ENCODE peak calls at places on chromosomes 2 and 18, in nine cellular contexts. I, U, F, W, M, J, R, B and T are unnamed samples.

GRCh38 chr18:5943514-5943913 is 48.2 kb upstream of the TMEM200C start:
- DNase-seq in I (no peak), U (no peak), F (no peak), W (no peak), M (no peak), J (no peak), R (no peak), B (no peak), T (no peak)

GRCh38 chr2:138649571-138649970 is 130.6 kb downstream of the NXPH2 start:
- DNase-seq in I (no peak), U (no peak), F (no peak), W (no peak), M (no peak), J (no peak), R (no peak), B (no peak), T (no peak)

GRCh38 chr2:98148968-98149697 is 62.2 kb downstream of the VWA3B start:
- DNase-seq in I (no peak), U (no peak), F (peak), W (no peak), M (peak), J (peak), R (no peak), B (peak), T (no peak)

GRCh38 chr2:217610411-217610814 is 392.4 kb downstream of the TNS1 start:
- DNase-seq in I (peak), U (no peak), F (no peak), W (no peak), M (no peak), J (peak), R (no peak), B (no peak), T (no peak)

GRCh38 chr2:68880213-68880612 is 9.0 kb upstream of the BMP10 start:
- DNase-seq in I (no peak), U (no peak), F (no peak), W (no peak), M (no peak), J (no peak), R (no peak), B (no peak), T (no peak)

GRCh38 chr2:1709970-1710560 is 34.2 kb downstream of the PXDN start:
- DNase-seq in I (no peak), U (no peak), F (no peak), W (no peak), M (no peak), J (no peak), R (no peak), B (no peak), T (no peak)

GRCh38 chr2:21362101-21362500 is 238.3 kb downstream of the TDRD15 start:
- DNase-seq in I (no peak), U (no peak), F (no peak), W (no peak), M (no peak), J (no peak), R (no peak), B (no peak), T (no peak)

GRCh38 chr2:71122917-71123316 is 7.1 kb downstream of the MCEE start:
- DNase-seq in I (no peak), U (no peak), F (no peak), W (no peak), M (no peak), J (no peak), R (no peak), B (no peak), T (no peak)

GRCh38 chr2:207138573-207139297 is 27.0 kb downstream of the KLF7 start:
- DNase-seq in I (no peak), U (no peak), F (no peak), W (no peak), M (no peak), J (no peak), R (no peak), B (no peak), T (no peak)

DNA sequence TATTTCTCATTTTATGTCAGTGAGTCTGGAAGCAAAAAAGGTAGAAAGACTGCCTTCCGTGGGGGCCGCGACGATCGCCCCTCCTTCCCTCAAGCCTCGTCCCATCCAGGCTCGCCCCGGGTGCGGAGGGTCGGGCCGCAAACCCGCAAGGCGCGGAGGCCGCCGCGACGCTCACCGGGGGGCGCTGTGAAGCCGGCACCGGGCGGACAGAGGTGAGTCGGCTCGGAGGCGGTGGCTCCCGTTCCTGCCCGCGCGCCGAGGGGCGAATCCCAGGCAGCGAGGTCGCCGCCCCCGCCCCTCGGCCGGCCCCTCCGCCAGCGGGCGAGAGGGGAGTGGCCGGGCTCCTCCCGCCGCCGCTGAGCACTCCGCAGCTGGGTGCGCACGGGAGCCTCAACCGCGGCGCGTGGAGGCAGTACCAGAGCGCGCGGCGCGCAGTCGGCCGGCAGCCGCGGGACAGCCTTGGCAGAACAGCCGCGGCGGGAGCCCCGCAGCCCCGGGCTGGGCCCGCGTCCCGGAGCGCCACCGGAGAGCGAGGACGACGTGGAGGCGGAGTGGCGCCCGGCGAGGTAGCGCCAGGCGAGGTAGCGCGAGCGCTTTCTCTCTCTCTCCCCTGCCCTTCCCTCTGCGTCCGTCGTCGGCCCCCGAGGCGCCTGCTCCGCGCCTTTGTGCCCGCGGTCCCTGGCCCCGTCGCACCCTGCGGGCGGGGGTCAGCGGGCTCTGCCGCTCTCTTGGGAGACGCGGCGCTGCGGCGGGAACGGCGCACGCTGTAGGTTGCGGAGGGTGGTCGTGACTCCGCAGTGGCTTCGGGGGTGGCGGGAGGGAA is at the start of gene MYO1B:
- DNase-seq in I (peak), U (peak), F (no peak), W (peak), M (peak), J (peak), R (peak), B (peak), T (peak)
- TF ChIP-seq POLR2A in I (no peak), U (no peak), F (no peak), W (peak), M (peak), J (peak), R (peak), B (no peak), T (no peak)

GRCh38 chr2:238171575-238172187 is 12.9 kb downstream of the ERFE start:
- DNase-seq in I (no peak), U (no peak), F (no peak), W (no peak), M (no peak), J (no peak), R (no peak), B (no peak), T (no peak)

GRCh38 chr2:238170386-238171071 is 11.8 kb downstream of the ERFE start:
- DNase-seq in I (no peak), U (no peak), F (no peak), W (no peak), M (no peak), J (no peak), R (no peak), B (no peak), T (no peak)

GRCh38 chr2:238169021-238169707 is 10.4 kb downstream of the ERFE start:
- DNase-seq in I (no peak), U (no peak), F (no peak), W (no peak), M (no peak), J (peak), R (no peak), B (no peak), T (no peak)

GRCh38 chr2:238168196-238168815 is 9.5 kb downstream of the ERFE start:
- DNase-seq in I (no peak), U (no peak), F (no peak), W (no peak), M (no peak), J (no peak), R (no peak), B (no peak), T (no peak)

DNA sequence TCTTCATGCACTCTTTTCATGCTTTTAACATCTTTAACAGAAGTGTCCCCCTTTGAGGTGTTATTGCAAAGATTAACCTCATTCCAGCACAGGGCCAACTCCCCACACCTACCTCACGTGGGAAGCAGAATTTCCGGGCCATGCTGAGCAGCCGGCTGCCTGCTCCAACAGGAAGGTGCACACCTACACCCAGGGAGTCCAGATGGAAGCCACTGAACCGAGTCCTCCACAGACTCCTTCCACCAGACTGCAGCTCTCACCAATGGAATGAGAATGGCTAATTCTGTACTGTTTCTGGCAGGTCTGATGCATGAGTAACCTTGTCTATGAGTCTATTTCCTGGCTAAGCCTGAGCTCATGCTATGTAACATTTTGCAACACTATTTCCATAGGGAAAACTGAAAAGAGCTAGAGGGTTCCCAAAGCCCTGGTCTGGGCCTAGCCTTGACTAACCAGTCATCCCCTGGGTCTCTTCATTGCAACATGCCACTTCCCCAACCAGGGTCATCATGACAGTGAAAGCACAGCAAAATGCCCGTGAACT is 11.0 kb downstream of the ERFE start:
- DNase-seq in I (no peak), U (no peak), F (peak), W (no peak), M (no peak), J (no peak), R (no peak), B (no peak), T (no peak)
- TF ChIP-seq POLR2A in I (no peak), U (no peak), F (no peak), W (no peak), M (no peak), J (no peak), R (no peak), B (no peak), T (no peak)

GRCh38 chr2:128466377-128467175 is 147.9 kb upstream of the HS6ST1 start:
- DNase-seq in I (peak), U (no peak), F (no peak), W (no peak), M (no peak), J (no peak), R (no peak), B (peak), T (peak)

GRCh38 chr2:128469203-128469602 is 150.5 kb upstream of the HS6ST1 start:
- DNase-seq in I (no peak), U (no peak), F (no peak), W (no peak), M (no peak), J (no peak), R (no peak), B (no peak), T (peak)

GRCh38 chr2:128465246-128466170 is 146.8 kb upstream of the HS6ST1 start:
- DNase-seq in I (peak), U (no peak), F (no peak), W (no peak), M (no peak), J (no peak), R (no peak), B (no peak), T (peak)

GRCh38 chr2:128468186-128468585 is 149.5 kb upstream of the HS6ST1 start:
- DNase-seq in I (no peak), U (no peak), F (no peak), W (no peak), M (no peak), J (no peak), R (no peak), B (no peak), T (peak)

GRCh38 chr2:128467321-128467901 is 148.7 kb upstream of the HS6ST1 start:
- DNase-seq in I (no peak), U (no peak), F (no peak), W (no peak), M (no peak), J (no peak), R (no peak), B (no peak), T (peak)
- TF ChIP-seq POLR2A in I (no peak), U (no peak), F (no peak), W (no peak), M (no peak), J (no peak), R (no peak), B (no peak), T (no peak)

GRCh38 chr2:38875576-38876367 is at the start of the genes DHX57 and MORN2:
- DNase-seq in I (peak), U (peak), F (peak), W (peak), M (peak), J (peak), R (peak), B (peak), T (peak)
- TF ChIP-seq POLR2A in I (no peak), U (peak), F (peak), W (peak), M (peak), J (peak), R (no peak), B (no peak), T (no peak)

GRCh38 chr18:35267161-35267651 is 22.8 kb downstream of the ZSCAN30 start:
- DNase-seq in I (peak), U (no peak), F (no peak), W (no peak), M (no peak), J (peak), R (peak), B (peak), T (peak)
- TF ChIP-seq POLR2A in I (no peak), U (no peak), F (no peak), W (no peak), M (no peak), J (peak), R (peak), B (peak), T (peak)

GRCh38 chr2:99989905-99990304 is 152.5 kb downstream of the AFF3 start:
- DNase-seq in I (no peak), U (no peak), F (no peak), W (no peak), M (no peak), J (no peak), R (no peak), B (no peak), T (no peak)
- TF ChIP-seq POLR2A in I (no peak), U (no peak), F (no peak), W (no peak), M (no peak), J (no peak), R (no peak), B (no peak), T (no peak)

DNA sequence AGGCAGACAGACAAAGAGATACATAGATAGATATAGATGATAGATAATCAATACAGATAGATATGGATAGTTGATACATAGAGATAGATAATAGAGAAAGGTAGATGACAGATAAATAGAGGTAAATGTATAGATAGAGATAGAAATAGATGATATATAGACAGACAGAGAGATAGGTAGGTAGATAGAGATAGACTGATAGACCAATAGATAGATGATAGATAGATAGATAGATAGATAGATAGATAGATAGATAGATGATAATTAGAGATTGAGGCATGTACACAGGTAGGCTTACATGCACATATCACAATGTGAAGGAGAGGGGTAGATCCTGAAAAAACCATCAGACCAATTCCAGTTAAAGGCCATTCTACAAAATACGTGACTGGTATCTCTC is 724.7 kb downstream of the GALR1 start:
- DNase-seq in I (no peak), U (no peak), F (no peak), W (no peak), M (no peak), J (no peak), R (no peak), B (no peak), T (no peak)
- TF ChIP-seq POLR2A in I (no peak), U (no peak), F (no peak), W (no peak), M (no peak), J (no peak), R (no peak), B (no peak), T (no peak)

DNA sequence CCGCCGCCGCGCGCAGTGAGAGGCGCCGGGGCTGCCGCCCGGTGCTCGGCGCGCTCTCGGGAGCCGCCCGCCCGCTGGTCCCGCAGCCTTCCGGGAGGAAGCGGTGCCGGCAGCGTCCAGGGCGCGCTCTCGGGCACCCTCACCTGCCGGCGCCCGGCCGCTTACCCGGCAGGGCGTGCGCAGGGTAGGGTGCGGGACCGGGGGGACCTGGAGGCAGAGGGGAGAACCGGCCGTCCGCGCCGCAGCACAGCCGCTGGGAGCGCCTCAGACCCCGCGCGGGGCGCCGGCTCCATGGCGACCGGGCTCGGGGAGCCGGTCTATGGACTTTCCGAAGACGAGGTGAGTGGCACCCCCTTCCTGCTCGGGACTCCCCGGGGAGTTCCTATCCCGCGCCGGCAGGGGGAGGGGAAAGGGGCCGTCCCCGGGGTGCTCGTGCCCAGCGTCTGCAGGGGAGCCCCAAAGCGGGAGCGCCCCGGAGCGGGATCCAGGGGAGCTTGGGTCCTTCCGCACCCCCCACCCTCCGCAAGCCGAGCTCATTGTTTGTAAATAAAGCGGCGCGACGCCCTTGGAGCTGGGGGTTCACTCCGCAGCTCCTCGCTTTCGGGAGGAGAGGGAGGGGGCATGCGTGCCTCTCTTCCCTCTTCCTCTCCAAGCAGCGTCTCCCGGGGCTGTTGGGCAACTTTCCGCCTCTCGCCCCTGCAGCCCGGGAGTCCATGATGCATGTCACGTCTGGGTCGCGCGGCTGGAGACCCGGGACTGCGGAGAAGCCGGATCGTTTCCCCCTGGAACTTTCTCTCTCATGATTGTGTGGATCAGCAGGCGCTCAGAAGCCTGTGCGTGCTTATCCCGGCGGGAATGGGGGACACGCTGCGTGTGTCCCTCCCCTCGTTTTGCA is 591 bp downstream of the NEDD4L start:
- DNase-seq in I (peak), U (peak), F (peak), W (no peak), M (no peak), J (peak), R (peak), B (peak), T (peak)
- TF ChIP-seq POLR2A in I (no peak), U (no peak), F (no peak), W (peak), M (no peak), J (peak), R (peak), B (no peak), T (no peak)

DNA sequence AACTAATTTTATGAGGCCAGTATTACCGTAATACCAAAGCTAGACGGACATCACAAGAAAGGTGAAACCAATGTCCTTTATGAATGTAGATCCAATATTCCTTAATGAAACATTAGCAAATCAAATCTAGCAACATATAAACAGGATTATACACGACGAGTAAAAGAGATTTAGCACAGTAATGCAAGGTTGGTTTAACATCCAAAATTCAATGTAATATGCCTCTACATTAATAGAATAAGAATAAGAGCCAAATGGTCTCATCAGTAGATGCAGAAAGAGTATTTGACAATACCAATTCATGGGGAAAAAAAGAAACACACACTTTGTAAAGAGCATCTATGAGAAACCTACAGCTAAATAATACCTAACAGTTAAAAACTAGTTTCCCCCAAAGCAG is 99.5 kb downstream of the TMEM163 start:
- DNase-seq in I (no peak), U (no peak), F (no peak), W (no peak), M (no peak), J (no peak), R (no peak), B (no peak), T (no peak)
- TF ChIP-seq POLR2A in I (no peak), U (no peak), F (no peak), W (no peak), M (no peak), J (no peak), R (no peak), B (no peak), T (no peak)